ENCODE peak calls at places on chromosomes 6 and 20, in nine cellular contexts. T is MCF 10A; L is spleen; J is CD4-positive, alpha-beta memory T cell; A is AG08395; O is GM20000; M is T-helper 1 cell; C is dermis microvascular lymphatic vessel endothelial cell; N is SHP77. B is an unnamed sample.

GRCh38 chr6:149942461-149942829 is 631 bp downstream of the ULBP2 start:
- DNase-seq in C (no peak), O (no peak), A (no peak), L (no peak), M (no peak), N (no peak), J (no peak), T (no peak), B (no peak)

GRCh38 chr6:31725502-31726350 is 2.6 kb downstream of the MPIG6B start:
- DNase-seq in J (no peak), L (peak; percentile 56), M (no peak), C (no peak), N (no peak), T (no peak), A (no peak), O (no peak), B (no peak)

GRCh38 chr6:33428219-33428890 is 8.5 kb downstream of the SYNGAP1 start:
- DNase-seq in T (peak; percentile 68), O (peak; percentile 66), J (peak; percentile 50), L (peak; percentile 90), M (no peak), C (peak; percentile 39), N (peak; percentile 49), A (peak; percentile 37), B (no peak)

GRCh38 chr6:16056263-16056870 is 72.5 kb upstream of the MYLIP start:
- DNase-seq in J (no peak), T (no peak), C (no peak), L (no peak), M (no peak), O (no peak), N (no peak), A (peak; percentile 35), B (no peak)

GRCh38 chr20:62387219-62387913 is 463 bp downstream of the RPS21 start:
- DNase-seq in A (no peak), L (no peak), T (no peak), M (no peak), O (no peak), J (no peak), C (no peak), N (no peak), B (no peak)

GRCh38 chr6:138722425-138723371 is 50.9 kb upstream of the CCDC28A start:
- DNase-seq in A (peak; percentile 55), M (no peak), J (no peak), L (no peak), N (no peak), T (peak; percentile 38), C (no peak), O (no peak), B (no peak)

GRCh38 chr6:122081921-122082320 is 317.5 kb upstream of the HSF2 start:
- DNase-seq in C (no peak), A (no peak), N (no peak), M (no peak), O (no peak), L (no peak), T (peak; percentile 2), J (no peak), B (no peak)

GRCh38 chr6:299050-299980 is 7.0 kb downstream of the DUSP22 start:
- DNase-seq in J (no peak), A (no peak), T (no peak), O (no peak), N (no peak), L (no peak), M (no peak), C (no peak), B (no peak)

GRCh38 chr6:149888113-149888512 is 9.8 kb downstream of the RAET1E start:
- DNase-seq in C (no peak), A (no peak), L (no peak), N (no peak), T (peak; percentile 90), J (no peak), O (no peak), M (no peak), B (no peak)

GRCh38 chr6:30169658-30170614 is 6.6 kb downstream of the TRIM15 start:
- DNase-seq in L (no peak), J (peak; percentile 31), T (peak; percentile 63), M (no peak), A (peak; percentile 68), O (peak; percentile 77), C (peak; percentile 56), N (peak; percentile 29), B (no peak)

GRCh38 chr6:25410102-25410501 is 130.9 kb downstream of the CARMIL1 start:
- DNase-seq in N (no peak), T (no peak), C (no peak), J (peak; percentile 17), O (no peak), L (no peak), M (no peak), A (no peak), B (no peak)

GRCh38 chr20:10309326-10309725 is 90.7 kb downstream of the SNAP25 start:
- DNase-seq in T (peak; percentile 80), J (no peak), N (no peak), M (no peak), L (no peak), O (no peak), C (no peak), A (peak; percentile 87), B (no peak)

GRCh38 chr6:99613398-99613704 is 6.7 kb downstream of the PRDM13 start:
- DNase-seq in A (peak; percentile 34), J (no peak), N (no peak), C (no peak), O (peak; percentile 88), T (no peak), L (peak; percentile 88), M (no peak), B (no peak)

GRCh38 chr20:19498756-19499155 is 259.3 kb upstream of the RIN2 start:
- DNase-seq in O (no peak), M (no peak), N (no peak), J (no peak), C (no peak), A (no peak), L (no peak), T (no peak), B (no peak)

B was measured in upper lobe of right lung.